ENCODE peak calls at places on chromosome 6, in nine cellular contexts. One of them, this sample, is unnamed. For H3K36me3, the result is how much of the 10 kb centered on the place peaks cover.

GRCh38 chr6:3748208-3748701 is 3.3 kb downstream of the PXDC1 start:
- DNase-seq in psoas muscle: peak
- DNase-seq in aorta: peak
- DNase-seq in heart right ventricle: peak
- DNase-seq in cardiac muscle cell: peak
- DNase-seq in mesenchymal stem cell: peak
- DNase-seq in IMR-90: peak
- DNase-seq in PC-9: peak
- DNase-seq in CD4-positive, CD25-positive, alpha-beta regulatory T cell: no peak
- DNase-seq in this sample: no peak

GRCh38 chr6:125077453-125077852 is 76.1 kb upstream of the TPD52L1 start:
- DNase-seq in psoas muscle: no peak
- DNase-seq in aorta: no peak
- DNase-seq in heart right ventricle: no peak
- DNase-seq in cardiac muscle cell: peak
- DNase-seq in mesenchymal stem cell: no peak
- DNase-seq in IMR-90: no peak
- DNase-seq in PC-9: no peak
- DNase-seq in CD4-positive, CD25-positive, alpha-beta regulatory T cell: no peak
- DNase-seq in this sample: no peak

GRCh38 chr6:143222758-143223334 is 162.2 kb downstream of the AIG1 start:
- DNase-seq in psoas muscle: no peak
- DNase-seq in aorta: no peak
- DNase-seq in heart right ventricle: no peak
- DNase-seq in cardiac muscle cell: no peak
- DNase-seq in mesenchymal stem cell: no peak
- DNase-seq in IMR-90: no peak
- DNase-seq in PC-9: no peak
- DNase-seq in CD4-positive, CD25-positive, alpha-beta regulatory T cell: no peak
- DNase-seq in this sample: no peak

GRCh38 chr6:168093071-168093505 is 14.1 kb upstream of the FRMD1 start:
- DNase-seq in psoas muscle: peak
- DNase-seq in aorta: peak
- DNase-seq in heart right ventricle: no peak
- DNase-seq in cardiac muscle cell: no peak
- DNase-seq in mesenchymal stem cell: no peak
- DNase-seq in IMR-90: no peak
- DNase-seq in PC-9: no peak
- DNase-seq in CD4-positive, CD25-positive, alpha-beta regulatory T cell: no peak
- DNase-seq in this sample: no peak

GRCh38 chr6:148317739-148318138 is 24.9 kb upstream of the SASH1 start:
- DNase-seq in psoas muscle: no peak
- DNase-seq in aorta: no peak
- DNase-seq in heart right ventricle: no peak
- DNase-seq in cardiac muscle cell: no peak
- DNase-seq in mesenchymal stem cell: no peak
- DNase-seq in IMR-90: no peak
- DNase-seq in PC-9: no peak
- DNase-seq in CD4-positive, CD25-positive, alpha-beta regulatory T cell: no peak
- DNase-seq in this sample: no peak

GRCh38 chr6:19261642-19262041 is 575.5 kb upstream of the ID4 start:
- DNase-seq in psoas muscle: no peak
- DNase-seq in aorta: no peak
- DNase-seq in heart right ventricle: no peak
- DNase-seq in cardiac muscle cell: no peak
- DNase-seq in mesenchymal stem cell: no peak
- DNase-seq in IMR-90: no peak
- DNase-seq in PC-9: no peak
- DNase-seq in CD4-positive, CD25-positive, alpha-beta regulatory T cell: no peak
- DNase-seq in this sample: no peak

GRCh38 chr6:168101201-168102092 is 22.4 kb upstream of the FRMD1 start:
- DNase-seq in psoas muscle: peak
- DNase-seq in aorta: peak
- DNase-seq in heart right ventricle: no peak
- DNase-seq in cardiac muscle cell: no peak
- DNase-seq in mesenchymal stem cell: no peak
- DNase-seq in IMR-90: no peak
- DNase-seq in PC-9: no peak
- DNase-seq in CD4-positive, CD25-positive, alpha-beta regulatory T cell: no peak
- DNase-seq in this sample: peak

GRCh38 chr6:158383542-158383941 is 71.3 kb downstream of the TULP4 start:
- DNase-seq in psoas muscle: no peak
- DNase-seq in aorta: no peak
- DNase-seq in heart right ventricle: no peak
- DNase-seq in cardiac muscle cell: no peak
- DNase-seq in mesenchymal stem cell: no peak
- DNase-seq in IMR-90: no peak
- DNase-seq in PC-9: no peak
- DNase-seq in CD4-positive, CD25-positive, alpha-beta regulatory T cell: no peak
- DNase-seq in this sample: no peak

GRCh38 chr6:115514656-115515055 is 546.0 kb downstream of the FRK start:
- DNase-seq in psoas muscle: no peak
- DNase-seq in aorta: no peak
- DNase-seq in heart right ventricle: no peak
- DNase-seq in cardiac muscle cell: peak
- DNase-seq in mesenchymal stem cell: peak
- DNase-seq in IMR-90: peak
- DNase-seq in PC-9: no peak
- DNase-seq in CD4-positive, CD25-positive, alpha-beta regulatory T cell: no peak
- DNase-seq in this sample: no peak

GRCh38 chr6:138493413-138493812 is 5.9 kb downstream of the NHSL1 start:
- DNase-seq in psoas muscle: no peak
- DNase-seq in aorta: no peak
- DNase-seq in heart right ventricle: peak
- DNase-seq in cardiac muscle cell: peak
- DNase-seq in mesenchymal stem cell: peak
- DNase-seq in IMR-90: peak
- DNase-seq in PC-9: peak
- DNase-seq in CD4-positive, CD25-positive, alpha-beta regulatory T cell: no peak
- DNase-seq in this sample: no peak

GRCh38 chr6:118649918-118650499 is 1.4 kb downstream of the CEP85L start:
- DNase-seq in psoas muscle: no peak
- DNase-seq in aorta: no peak
- DNase-seq in heart right ventricle: no peak
- DNase-seq in cardiac muscle cell: peak
- DNase-seq in mesenchymal stem cell: no peak
- DNase-seq in IMR-90: no peak
- DNase-seq in PC-9: no peak
- DNase-seq in CD4-positive, CD25-positive, alpha-beta regulatory T cell: no peak
- DNase-seq in this sample: no peak

GRCh38 chr6:1251198-1252155 is 60.4 kb upstream of the FOXQ1 start:
- DNase-seq in psoas muscle: no peak
- DNase-seq in aorta: no peak
- DNase-seq in heart right ventricle: no peak
- DNase-seq in cardiac muscle cell: no peak
- DNase-seq in mesenchymal stem cell: peak
- DNase-seq in IMR-90: no peak
- DNase-seq in PC-9: peak
- DNase-seq in CD4-positive, CD25-positive, alpha-beta regulatory T cell: no peak
- DNase-seq in this sample: no peak

GRCh38 chr6:145813285-145814034 is 1.1 kb downstream of the FBXO30 start:
- DNase-seq in psoas muscle: no peak
- DNase-seq in aorta: no peak
- DNase-seq in heart right ventricle: no peak
- DNase-seq in cardiac muscle cell: peak
- DNase-seq in mesenchymal stem cell: peak
- DNase-seq in IMR-90: peak
- DNase-seq in PC-9: no peak
- DNase-seq in CD4-positive, CD25-positive, alpha-beta regulatory T cell: peak
- DNase-seq in this sample: no peak

GRCh38 chr6:148720371-148720770 is 26.5 kb upstream of the UST start:
- DNase-seq in psoas muscle: no peak
- DNase-seq in aorta: no peak
- DNase-seq in heart right ventricle: no peak
- DNase-seq in cardiac muscle cell: peak
- DNase-seq in mesenchymal stem cell: peak
- DNase-seq in IMR-90: peak
- DNase-seq in PC-9: no peak
- DNase-seq in CD4-positive, CD25-positive, alpha-beta regulatory T cell: no peak
- DNase-seq in this sample: no peak

GRCh38 chr6:126530777-126531176 is 190.9 kb downstream of the CENPW start:
- DNase-seq in psoas muscle: no peak
- DNase-seq in aorta: no peak
- DNase-seq in heart right ventricle: no peak
- DNase-seq in cardiac muscle cell: no peak
- DNase-seq in mesenchymal stem cell: no peak
- DNase-seq in IMR-90: no peak
- DNase-seq in PC-9: no peak
- DNase-seq in CD4-positive, CD25-positive, alpha-beta regulatory T cell: no peak
- DNase-seq in this sample: no peak

GRCh38 chr6:118578617-118579016 is 30.5 kb downstream of the PLN start:
- DNase-seq in psoas muscle: no peak
- DNase-seq in aorta: no peak
- DNase-seq in heart right ventricle: no peak
- DNase-seq in cardiac muscle cell: no peak
- DNase-seq in mesenchymal stem cell: no peak
- DNase-seq in IMR-90: no peak
- DNase-seq in PC-9: no peak
- DNase-seq in CD4-positive, CD25-positive, alpha-beta regulatory T cell: no peak
- DNase-seq in this sample: no peak

GRCh38 chr6:16302721-16303552 is 64.5 kb downstream of the GMPR start:
- DNase-seq in psoas muscle: no peak
- DNase-seq in aorta: no peak
- DNase-seq in heart right ventricle: no peak
- DNase-seq in cardiac muscle cell: no peak
- DNase-seq in mesenchymal stem cell: no peak
- DNase-seq in IMR-90: no peak
- DNase-seq in PC-9: no peak
- DNase-seq in CD4-positive, CD25-positive, alpha-beta regulatory T cell: no peak
- DNase-seq in this sample: no peak

GRCh38 chr6:117548797-117549301 is 53.5 kb downstream of the GOPC start:
- DNase-seq in psoas muscle: no peak
- DNase-seq in aorta: no peak
- DNase-seq in heart right ventricle: no peak
- DNase-seq in cardiac muscle cell: peak
- DNase-seq in mesenchymal stem cell: peak
- DNase-seq in IMR-90: peak
- DNase-seq in PC-9: peak
- DNase-seq in CD4-positive, CD25-positive, alpha-beta regulatory T cell: peak
- DNase-seq in this sample: no peak

GRCh38 chr6:21033095-21033494 is 498.8 kb downstream of the CDKAL1 start:
- DNase-seq in psoas muscle: no peak
- DNase-seq in aorta: no peak
- DNase-seq in heart right ventricle: no peak
- DNase-seq in cardiac muscle cell: no peak
- DNase-seq in mesenchymal stem cell: no peak
- DNase-seq in IMR-90: no peak
- DNase-seq in PC-9: no peak
- DNase-seq in CD4-positive, CD25-positive, alpha-beta regulatory T cell: no peak
- DNase-seq in this sample: no peak
- H3K27ac ChIP-seq in psoas muscle: peak
- H3K27ac ChIP-seq in aorta: no peak
- H3K27ac ChIP-seq in heart right ventricle: peak
- H3K27ac ChIP-seq in cardiac muscle cell: no peak
- H3K27ac ChIP-seq in mesenchymal stem cell: no peak
- H3K27ac ChIP-seq in IMR-90: peak
- H3K27ac ChIP-seq in PC-9: no peak
- H3K27ac ChIP-seq in CD4-positive, CD25-positive, alpha-beta regulatory T cell: no peak
- H3K27ac ChIP-seq in this sample: peak

GRCh38 chr6:36536873-36537547 is 10.3 kb downstream of the STK38 start:
- DNase-seq in psoas muscle: no peak
- DNase-seq in aorta: no peak
- DNase-seq in heart right ventricle: no peak
- DNase-seq in cardiac muscle cell: no peak
- DNase-seq in mesenchymal stem cell: no peak
- DNase-seq in IMR-90: no peak
- DNase-seq in PC-9: no peak
- DNase-seq in CD4-positive, CD25-positive, alpha-beta regulatory T cell: no peak
- DNase-seq in this sample: no peak
- H3K36me3 ChIP-seq in psoas muscle: under half
- H3K36me3 ChIP-seq in aorta: under half
- H3K36me3 ChIP-seq in heart right ventricle: under half
- H3K36me3 ChIP-seq in cardiac muscle cell: under half
- H3K36me3 ChIP-seq in mesenchymal stem cell: half or more
- H3K36me3 ChIP-seq in IMR-90: under half
- H3K36me3 ChIP-seq in PC-9: under half
- H3K36me3 ChIP-seq in CD4-positive, CD25-positive, alpha-beta regulatory T cell: half or more
- H3K36me3 ChIP-seq in this sample: half or more

DNA sequence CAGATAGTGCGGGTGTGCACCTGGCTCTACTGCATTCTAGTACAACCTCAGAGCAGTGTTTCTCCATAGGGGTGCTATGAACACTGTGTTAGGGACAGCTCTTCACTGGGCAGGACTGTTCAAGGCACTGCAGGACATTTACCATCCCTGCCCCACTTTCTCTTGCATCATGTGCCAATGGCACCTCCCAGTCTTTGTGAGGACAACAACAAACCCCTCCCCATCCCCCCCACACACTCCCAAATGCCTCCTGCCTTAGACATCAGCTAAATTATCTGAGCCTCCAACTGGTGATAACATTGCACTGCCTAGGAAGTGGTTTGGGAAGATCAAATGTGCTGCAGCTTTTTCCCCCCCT is 98.9 kb downstream of the FYN start:
- DNase-seq in psoas muscle: no peak
- DNase-seq in aorta: no peak
- DNase-seq in heart right ventricle: no peak
- DNase-seq in cardiac muscle cell: peak
- DNase-seq in mesenchymal stem cell: no peak
- DNase-seq in IMR-90: no peak
- DNase-seq in PC-9: no peak
- DNase-seq in CD4-positive, CD25-positive, alpha-beta regulatory T cell: no peak
- DNase-seq in this sample: no peak
- H3K27ac ChIP-seq in psoas muscle: no peak
- H3K27ac ChIP-seq in aorta: no peak
- H3K27ac ChIP-seq in heart right ventricle: no peak
- H3K27ac ChIP-seq in cardiac muscle cell: no peak
- H3K27ac ChIP-seq in mesenchymal stem cell: no peak
- H3K27ac ChIP-seq in IMR-90: no peak
- H3K27ac ChIP-seq in PC-9: no peak
- H3K27ac ChIP-seq in CD4-positive, CD25-positive, alpha-beta regulatory T cell: peak
- H3K27ac ChIP-seq in this sample: no peak

DNA sequence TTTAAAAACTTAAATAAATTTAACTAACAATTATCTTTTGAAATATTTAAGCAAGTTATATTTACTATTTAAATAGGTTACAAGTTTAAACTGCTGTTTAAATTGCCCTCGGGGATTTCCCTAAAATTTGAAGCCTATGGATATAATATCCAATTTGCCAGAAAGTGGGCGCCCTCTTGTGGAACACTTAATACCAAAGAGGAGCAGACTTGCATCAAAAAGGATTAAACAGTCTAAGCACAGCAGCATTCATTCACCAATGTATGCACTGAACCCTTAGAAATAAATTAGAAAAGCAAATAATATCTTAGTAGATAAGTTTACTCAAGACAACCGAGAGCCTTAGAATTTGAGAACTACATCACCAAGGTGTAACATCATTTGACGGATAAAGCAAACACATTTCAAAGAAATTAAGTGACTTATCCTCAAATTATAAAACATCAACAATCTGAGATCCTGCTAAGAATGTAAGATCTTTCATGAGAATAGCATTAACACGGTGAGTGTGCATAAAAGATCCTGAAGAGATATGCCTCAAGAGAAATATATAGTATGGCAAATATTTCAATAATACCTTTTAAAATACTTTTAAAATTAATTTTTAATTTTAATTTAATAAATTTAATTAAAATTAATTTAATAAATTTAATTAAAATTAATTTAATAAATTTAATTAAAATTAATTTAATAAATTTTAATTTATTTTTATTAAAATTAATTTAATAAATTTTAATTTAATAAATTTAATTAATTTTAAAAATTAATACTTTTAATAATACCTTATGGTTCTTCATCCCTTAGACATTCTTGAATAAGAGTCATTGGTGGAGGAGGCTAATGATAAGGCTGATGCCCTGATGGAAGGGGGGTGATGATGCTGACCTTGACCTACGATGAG is 11.5 kb upstream of the MEP1A start:
- DNase-seq in psoas muscle: no peak
- DNase-seq in aorta: no peak
- DNase-seq in heart right ventricle: peak
- DNase-seq in cardiac muscle cell: peak
- DNase-seq in mesenchymal stem cell: peak
- DNase-seq in IMR-90: peak
- DNase-seq in PC-9: peak
- DNase-seq in CD4-positive, CD25-positive, alpha-beta regulatory T cell: no peak
- DNase-seq in this sample: no peak
- H3K36me3 ChIP-seq in psoas muscle: under half
- H3K36me3 ChIP-seq in aorta: under half
- H3K36me3 ChIP-seq in heart right ventricle: under half
- H3K36me3 ChIP-seq in cardiac muscle cell: under half
- H3K36me3 ChIP-seq in mesenchymal stem cell: under half
- H3K36me3 ChIP-seq in IMR-90: under half
- H3K36me3 ChIP-seq in PC-9: under half
- H3K36me3 ChIP-seq in CD4-positive, CD25-positive, alpha-beta regulatory T cell: under half
- H3K36me3 ChIP-seq in this sample: under half

This sample was measured in RWPE2.